ENCODE peak calls at places on chromosome 4, in five cellular contexts. One of them, this sample, is unnamed.

GRCh38 chr4:121484633-121485032 is 103.8 kb upstream of the QRFPR start:
- DNase-seq in H1: no peak
- DNase-seq in A549: peak; percentile 38
- DNase-seq in HepG2: peak; percentile 36
- DNase-seq in GM12878: no peak
- DNase-seq in this sample: peak; percentile 29

GRCh38 chr4:99735822-99736221 is 78.2 kb upstream of the C4orf54 start:
- DNase-seq in GM12878: no peak
- DNase-seq in HepG2: no peak
- DNase-seq in A549: no peak
- DNase-seq in H1: no peak
- DNase-seq in this sample: no peak

GRCh38 chr4:141713771-141714445 is 77.5 kb downstream of the IL15 start:
- DNase-seq in H1: no peak
- DNase-seq in HepG2: no peak
- DNase-seq in GM12878: no peak
- DNase-seq in A549: peak; percentile 18
- DNase-seq in this sample: no peak

GRCh38 chr4:151485541-151486131 is 76.7 kb downstream of the FHIP1A start:
- DNase-seq in H1: no peak
- DNase-seq in HepG2: no peak
- DNase-seq in GM12878: no peak
- DNase-seq in A549: no peak
- DNase-seq in this sample: no peak

GRCh38 chr4:169351860-169352259 is 81.1 kb upstream of the SH3RF1 start:
- DNase-seq in HepG2: no peak
- DNase-seq in GM12878: no peak
- DNase-seq in H1: no peak
- DNase-seq in A549: no peak
- DNase-seq in this sample: no peak

GRCh38 chr4:10587697-10588096 is 96.9 kb downstream of the CLNK start:
- DNase-seq in H1: no peak
- DNase-seq in A549: no peak
- DNase-seq in GM12878: no peak
- DNase-seq in HepG2: no peak
- DNase-seq in this sample: no peak

GRCh38 chr4:151529187-151529586 is 120.2 kb downstream of the FHIP1A start:
- DNase-seq in HepG2: no peak
- DNase-seq in A549: no peak
- DNase-seq in H1: no peak
- DNase-seq in GM12878: no peak
- DNase-seq in this sample: no peak

GRCh38 chr4:168598191-168598590 is 101.3 kb downstream of the PALLD start:
- DNase-seq in A549: no peak
- DNase-seq in HepG2: no peak
- DNase-seq in H1: no peak
- DNase-seq in GM12878: no peak
- DNase-seq in this sample: no peak

GRCh38 chr4:11399461-11399971 is 29.2 kb downstream of the HS3ST1 start:
- DNase-seq in H1: no peak
- DNase-seq in GM12878: no peak
- DNase-seq in HepG2: no peak
- DNase-seq in A549: no peak
- DNase-seq in this sample: no peak

GRCh38 chr4:13701937-13702446 is 74.5 kb upstream of the BOD1L1 start:
- DNase-seq in GM12878: no peak
- DNase-seq in H1: no peak
- DNase-seq in HepG2: peak; percentile 1
- DNase-seq in A549: peak; percentile 89
- DNase-seq in this sample: no peak

GRCh38 chr4:23114538-23114937 is 421.8 kb downstream of the GBA3 start:
- DNase-seq in H1: no peak
- DNase-seq in HepG2: no peak
- DNase-seq in GM12878: no peak
- DNase-seq in A549: no peak
- DNase-seq in this sample: no peak

GRCh38 chr4:39228377-39228776 is 46.0 kb downstream of the WDR19 start:
- DNase-seq in H1: no peak
- DNase-seq in HepG2: no peak
- DNase-seq in A549: no peak
- DNase-seq in GM12878: no peak
- DNase-seq in this sample: no peak

GRCh38 chr4:153296424-153296823 is 48.1 kb upstream of the MND1 start:
- DNase-seq in A549: no peak
- DNase-seq in GM12878: no peak
- DNase-seq in H1: no peak
- DNase-seq in HepG2: no peak
- DNase-seq in this sample: no peak

GRCh38 chr4:153507679-153508073 is 41.5 kb downstream of the TMEM131L start:
- DNase-seq in HepG2: no peak
- DNase-seq in GM12878: no peak
- DNase-seq in H1: no peak
- DNase-seq in A549: no peak
- DNase-seq in this sample: no peak

GRCh38 chr4:24559889-24560288 is 24.5 kb downstream of the DHX15 start:
- DNase-seq in HepG2: no peak
- DNase-seq in GM12878: no peak
- DNase-seq in A549: peak; percentile 20
- DNase-seq in H1: no peak
- DNase-seq in this sample: no peak

GRCh38 chr4:30720021-30720655 is at the start of gene PCDH7:
- DNase-seq in A549: peak; percentile 21
- DNase-seq in H1: no peak
- DNase-seq in HepG2: no peak
- DNase-seq in GM12878: no peak
- DNase-seq in this sample: peak; percentile 46

GRCh38 chr4:24089831-24090531 is 200.1 kb upstream of the PPARGC1A start:
- DNase-seq in A549: no peak
- DNase-seq in HepG2: no peak
- DNase-seq in H1: no peak
- DNase-seq in GM12878: no peak
- DNase-seq in this sample: no peak

GRCh38 chr4:80307774-80308465 is 27.6 kb upstream of the CFAP299 start:
- DNase-seq in HepG2: no peak
- DNase-seq in GM12878: no peak
- DNase-seq in H1: no peak
- DNase-seq in A549: no peak
- DNase-seq in this sample: peak; percentile 30

GRCh38 chr4:18241744-18242143 is 220.2 kb upstream of the LCORL start:
- DNase-seq in H1: no peak
- DNase-seq in GM12878: no peak
- DNase-seq in HepG2: no peak
- DNase-seq in A549: no peak
- DNase-seq in this sample: no peak

GRCh38 chr4:31343058-31343457 is 622.9 kb downstream of the PCDH7 start:
- DNase-seq in A549: no peak
- DNase-seq in H1: no peak
- DNase-seq in HepG2: no peak
- DNase-seq in GM12878: no peak
- DNase-seq in this sample: no peak

GRCh38 chr4:172104534-172104933 is 291.3 kb downstream of the GALNTL6 start:
- DNase-seq in A549: no peak
- DNase-seq in GM12878: no peak
- DNase-seq in H1: no peak
- DNase-seq in HepG2: no peak
- DNase-seq in this sample: no peak
- TF ChIP-seq CHD2 in A549: no peak
- TF ChIP-seq CHD2 in GM12878: no peak
- TF ChIP-seq CHD2 in H1: no peak
- TF ChIP-seq CHD2 in HepG2: no peak
- TF ChIP-seq CHD2 in this sample: no peak

GRCh38 chr4:46196086-46196485 is 72.2 kb upstream of the GABRG1 start:
- DNase-seq in H1: no peak
- DNase-seq in A549: no peak
- DNase-seq in GM12878: no peak
- DNase-seq in HepG2: no peak
- DNase-seq in this sample: no peak
- TF ChIP-seq CHD2 in H1: no peak
- TF ChIP-seq CHD2 in A549: no peak
- TF ChIP-seq CHD2 in GM12878: no peak
- TF ChIP-seq CHD2 in HepG2: no peak
- TF ChIP-seq CHD2 in this sample: no peak

GRCh38 chr4:40481977-40482376 is 146.8 kb downstream of the CHRNA9 start:
- DNase-seq in H1: no peak
- DNase-seq in GM12878: no peak
- DNase-seq in HepG2: no peak
- DNase-seq in A549: no peak
- DNase-seq in this sample: no peak
- TF ChIP-seq CHD2 in H1: no peak
- TF ChIP-seq CHD2 in GM12878: no peak
- TF ChIP-seq CHD2 in HepG2: no peak
- TF ChIP-seq CHD2 in A549: no peak
- TF ChIP-seq CHD2 in this sample: no peak

GRCh38 chr4:5144384-5144783 is 93.1 kb downstream of the STK32B start:
- DNase-seq in HepG2: no peak
- DNase-seq in GM12878: no peak
- DNase-seq in H1: no peak
- DNase-seq in A549: no peak
- DNase-seq in this sample: no peak

GRCh38 chr4:5143306-5143861 is 92.1 kb downstream of the STK32B start:
- DNase-seq in A549: no peak
- DNase-seq in H1: no peak
- DNase-seq in GM12878: no peak
- DNase-seq in HepG2: no peak
- DNase-seq in this sample: no peak

GRCh38 chr4:5143940-5144339 is 92.7 kb downstream of the STK32B start:
- DNase-seq in H1: no peak
- DNase-seq in HepG2: no peak
- DNase-seq in GM12878: no peak
- DNase-seq in A549: no peak
- DNase-seq in this sample: no peak

GRCh38 chr4:5141802-5142201 is 90.5 kb downstream of the STK32B start:
- DNase-seq in H1: no peak
- DNase-seq in HepG2: no peak
- DNase-seq in A549: no peak
- DNase-seq in GM12878: no peak
- DNase-seq in this sample: no peak

DNA sequence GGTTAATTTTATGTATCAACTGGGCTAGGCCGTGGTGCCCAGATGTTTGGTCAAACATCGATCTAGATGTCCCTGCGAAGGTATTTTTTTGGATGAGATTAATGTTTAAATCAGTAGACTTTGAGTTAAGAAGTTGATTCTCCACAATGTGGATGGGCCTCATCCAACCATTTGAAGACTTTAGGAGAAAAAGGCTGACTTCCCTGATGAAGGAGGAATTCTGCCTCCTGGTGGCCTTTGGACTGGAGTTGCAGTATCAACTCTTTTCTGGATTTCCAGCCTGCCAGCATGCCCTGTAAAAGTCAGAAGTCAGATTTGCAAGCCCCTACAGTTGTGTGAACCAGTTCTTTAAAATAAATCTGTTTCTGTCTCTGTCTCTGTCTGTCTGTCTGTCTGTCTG is 91.4 kb downstream of the STK32B start:
- DNase-seq in A549: peak; percentile 58
- DNase-seq in GM12878: no peak
- DNase-seq in HepG2: peak; percentile 20
- DNase-seq in H1: no peak
- DNase-seq in this sample: peak; percentile 33
- TF ChIP-seq CHD2 in A549: no peak
- TF ChIP-seq CHD2 in GM12878: no peak
- TF ChIP-seq CHD2 in HepG2: no peak
- TF ChIP-seq CHD2 in H1: no peak
- TF ChIP-seq CHD2 in this sample: no peak

GRCh38 chr4:174056959-174057358 is 226.5 kb downstream of the FBXO8 start:
- DNase-seq in GM12878: no peak
- DNase-seq in H1: no peak
- DNase-seq in A549: no peak
- DNase-seq in HepG2: no peak
- DNase-seq in this sample: no peak

GRCh38 chr4:174055344-174055743 is 228.1 kb downstream of the FBXO8 start:
- DNase-seq in A549: no peak
- DNase-seq in HepG2: no peak
- DNase-seq in GM12878: no peak
- DNase-seq in H1: no peak
- DNase-seq in this sample: no peak

GRCh38 chr4:174061026-174061425 is 222.4 kb downstream of the FBXO8 start:
- DNase-seq in GM12878: no peak
- DNase-seq in A549: no peak
- DNase-seq in H1: no peak
- DNase-seq in HepG2: no peak
- DNase-seq in this sample: no peak

GRCh38 chr4:174053895-174054294 is 229.6 kb downstream of the FBXO8 start:
- DNase-seq in HepG2: no peak
- DNase-seq in H1: no peak
- DNase-seq in A549: no peak
- DNase-seq in GM12878: no peak
- DNase-seq in this sample: no peak

GRCh38 chr4:174058846-174059245 is 224.6 kb downstream of the FBXO8 start:
- DNase-seq in H1: no peak
- DNase-seq in HepG2: no peak
- DNase-seq in A549: no peak
- DNase-seq in GM12878: no peak
- DNase-seq in this sample: no peak
- TF ChIP-seq CHD2 in H1: no peak
- TF ChIP-seq CHD2 in HepG2: no peak
- TF ChIP-seq CHD2 in A549: no peak
- TF ChIP-seq CHD2 in GM12878: no peak
- TF ChIP-seq CHD2 in this sample: no peak

GRCh38 chr4:982291-982690 is 4.6 kb upstream of the IDUA start:
- DNase-seq in GM12878: no peak
- DNase-seq in A549: no peak
- DNase-seq in HepG2: no peak
- DNase-seq in H1: no peak
- DNase-seq in this sample: no peak
- TF ChIP-seq CHD2 in GM12878: no peak
- TF ChIP-seq CHD2 in A549: no peak
- TF ChIP-seq CHD2 in HepG2: no peak
- TF ChIP-seq CHD2 in H1: no peak
- TF ChIP-seq CHD2 in this sample: no peak

This sample was measured in SK-N-SH.